ENCODE peak calls at places on chromosomes 7 and 10, in four cellular contexts. Q is left ventricle myocardium inferior; C is CD4-positive, alpha-beta memory T cell; K is uterus. U is an unnamed sample.
A peak's percentile ranks its signal among the peaks of the same experiment; 100 is the strongest.

GRCh38 chr10:58806323-58806722 is 293.7 kb downstream of the BICC1 start:
- DNase-seq in K (no peak), Q (no peak), C (no peak), U (no peak)

GRCh38 chr10:73828166-73828565 is 16.8 kb upstream of the NDST2 start:
- DNase-seq in Q (no peak), C (no peak), K (no peak), U (no peak)

GRCh38 chr7:4833691-4834600 is 27.9 kb downstream of the PAPOLB start:
- DNase-seq in K (no peak), C (no peak), Q (no peak), U (no peak)

GRCh38 chr10:26486985-26487850 is 49.1 kb downstream of the APBB1IP start:
- DNase-seq in C (peak; percentile 73), K (peak; percentile 28), Q (no peak), U (no peak)

GRCh38 chr7:40716052-40716451 is 581.2 kb downstream of the SUGCT start:
- DNase-seq in C (no peak), K (no peak), Q (no peak), U (no peak)

GRCh38 chr10:132467464-132468149 is 70.0 kb upstream of the INPP5A start:
- DNase-seq in K (peak; percentile 55), C (no peak), Q (peak; percentile 10), U (no peak)

GRCh38 chr7:157690833-157691382 is 354.1 kb downstream of the DNAJB6 start:
- DNase-seq in C (no peak), Q (peak; percentile 67), K (no peak), U (peak; percentile 81)

GRCh38 chr10:97463363-97464132 is 17.6 kb downstream of the ZDHHC16 start:
- DNase-seq in C (peak; percentile 31), Q (no peak), K (no peak), U (no peak)

GRCh38 chr7:96361116-96361857 is 39.4 kb upstream of the SLC25A13 start:
- DNase-seq in C (no peak), Q (no peak), K (no peak), U (no peak)

GRCh38 chr10:11603741-11604140 is 7.7 kb downstream of the USP6NL start:
- DNase-seq in Q (no peak), K (no peak), C (no peak), U (no peak)

GRCh38 chr10:11602357-11602756 is 9.1 kb downstream of the USP6NL start:
- DNase-seq in Q (no peak), K (no peak), C (no peak), U (no peak)

GRCh38 chr10:11605807-11606408 is 5.5 kb downstream of the USP6NL start:
- DNase-seq in C (no peak), Q (no peak), K (no peak), U (no peak)

GRCh38 chr10:11602919-11603523 is 8.4 kb downstream of the USP6NL start:
- DNase-seq in C (no peak), K (no peak), Q (no peak), U (no peak)

DNA sequence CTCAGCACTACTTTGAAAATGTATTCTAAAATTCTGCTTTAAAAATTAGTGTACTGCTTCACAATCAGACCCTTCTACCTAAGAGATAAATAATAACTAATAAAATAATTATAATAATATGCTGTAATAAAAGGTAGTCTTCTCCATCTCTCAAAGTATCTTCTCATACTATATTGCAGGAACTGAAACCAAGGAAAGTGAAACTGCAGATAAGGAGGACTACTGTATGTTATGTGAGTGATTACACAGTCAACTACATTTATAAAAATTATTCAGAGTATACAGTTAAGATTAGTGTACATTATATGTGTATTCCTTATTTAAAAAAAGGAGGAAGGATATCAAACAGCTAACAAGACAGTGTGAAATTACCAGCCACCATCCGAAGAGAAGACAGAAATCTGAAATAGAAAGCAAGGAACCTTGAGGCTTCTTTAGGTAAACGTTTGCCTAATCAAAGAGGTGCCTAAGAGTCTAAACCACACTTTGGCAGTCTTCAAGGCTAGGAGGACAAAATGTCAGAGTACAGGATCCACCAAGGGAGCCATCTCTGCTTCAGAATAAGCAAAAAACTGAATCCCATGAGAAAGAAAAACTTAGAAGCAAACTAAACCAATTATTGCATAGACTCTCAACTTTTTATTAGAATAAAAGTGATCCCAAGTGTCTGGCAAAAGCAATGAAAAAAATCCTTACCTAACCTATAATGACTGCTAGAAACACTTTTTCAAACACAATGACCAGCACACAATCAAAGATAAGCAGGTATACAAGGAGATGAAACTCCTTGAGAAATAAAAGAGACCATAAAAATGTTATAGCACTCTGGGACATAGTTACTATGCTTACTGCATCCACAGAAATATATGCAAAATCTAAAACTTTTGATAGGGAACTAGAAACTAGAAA is 6.5 kb downstream of the USP6NL start:
- DNase-seq in Q (no peak), K (no peak), C (no peak), U (no peak)
- H3K4me3 ChIP-seq in Q (no peak overlapping the region), K (no peak overlapping the region), C (no peak overlapping the region), U (no peak overlapping the region)

DNA sequence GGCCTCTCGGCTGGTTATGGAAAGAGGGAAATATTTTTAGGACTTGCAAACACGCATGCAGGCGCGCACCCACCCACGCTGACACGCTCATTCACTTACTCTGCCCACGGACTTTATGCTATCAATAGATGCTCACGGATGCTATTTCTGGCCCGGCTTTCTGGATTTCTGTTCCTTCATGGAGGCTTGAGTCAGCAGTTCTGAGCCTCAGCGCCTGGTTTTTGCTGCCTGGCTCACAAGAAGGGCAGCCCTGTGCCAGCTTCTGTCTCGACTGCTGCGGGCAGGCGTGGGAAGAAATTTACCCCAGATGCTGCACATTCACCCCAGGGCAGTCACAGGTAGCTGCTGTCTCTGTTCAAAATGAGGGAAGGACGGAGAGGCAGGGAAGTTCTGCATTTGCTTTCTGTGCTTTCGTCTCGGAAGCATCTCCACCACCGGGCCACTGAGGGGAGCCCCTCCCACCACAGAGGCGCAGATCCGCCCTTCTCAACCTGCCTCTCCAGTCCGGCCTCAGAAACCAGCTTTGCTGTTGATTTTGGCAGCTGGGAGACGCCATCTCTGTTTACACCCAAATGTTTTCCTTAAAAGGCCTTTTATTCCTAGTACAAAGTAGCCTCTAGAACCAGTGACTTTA is 116.2 kb upstream of the BTBD16 start:
- DNase-seq in C (no peak), Q (no peak), K (peak; percentile 58), U (no peak)
- H3K4me3 ChIP-seq in C (no peak overlapping the region), Q (peak overlapping the region; percentile 29), K (peak overlapping the region; percentile 7), U (no peak overlapping the region)

GRCh38 chr7:128030999-128031681 is at the start of gene LRRC4:
- DNase-seq in K (peak; percentile 28), C (peak; percentile 20), Q (no peak), U (peak; percentile 31)

GRCh38 chr7:128033246-128033645 is 2.0 kb upstream of the LRRC4 start:
- DNase-seq in C (no peak), K (no peak), Q (no peak), U (no peak)

GRCh38 chr7:128031901-128032604 is 816 bp upstream of the LRRC4 start:
- DNase-seq in Q (peak; percentile 33), K (peak; percentile 38), C (peak; percentile 55), U (peak; percentile 59)

GRCh38 chr7:128034830-128035229 is 3.6 kb upstream of the LRRC4 start:
- DNase-seq in Q (no peak), K (no peak), C (no peak), U (no peak)

GRCh38 chr7:128032605-128033235 is 1.5 kb upstream of the LRRC4 start:
- DNase-seq in C (peak; percentile 7), K (no peak), Q (peak; percentile 24), U (peak; percentile 69)
- H3K4me3 ChIP-seq in C (no peak overlapping the region), K (peak overlapping the region; percentile 25), Q (peak overlapping the region; percentile 73), U (peak overlapping the region; percentile 91)

GRCh38 chr7:37986780-37987380 is 66.4 kb downstream of the EPDR1 start:
- DNase-seq in C (no peak), Q (no peak), K (no peak), U (no peak)

GRCh38 chr7:37987732-37988131 is 67.3 kb downstream of the EPDR1 start:
- DNase-seq in Q (no peak), C (no peak), K (no peak), U (no peak)

GRCh38 chr7:37984775-37985390 is 64.4 kb downstream of the EPDR1 start:
- DNase-seq in K (peak; percentile 22), C (no peak), Q (no peak), U (no peak)

GRCh38 chr7:37977243-37977642 is 56.8 kb downstream of the EPDR1 start:
- DNase-seq in Q (no peak), K (no peak), C (no peak), U (no peak)

DNA sequence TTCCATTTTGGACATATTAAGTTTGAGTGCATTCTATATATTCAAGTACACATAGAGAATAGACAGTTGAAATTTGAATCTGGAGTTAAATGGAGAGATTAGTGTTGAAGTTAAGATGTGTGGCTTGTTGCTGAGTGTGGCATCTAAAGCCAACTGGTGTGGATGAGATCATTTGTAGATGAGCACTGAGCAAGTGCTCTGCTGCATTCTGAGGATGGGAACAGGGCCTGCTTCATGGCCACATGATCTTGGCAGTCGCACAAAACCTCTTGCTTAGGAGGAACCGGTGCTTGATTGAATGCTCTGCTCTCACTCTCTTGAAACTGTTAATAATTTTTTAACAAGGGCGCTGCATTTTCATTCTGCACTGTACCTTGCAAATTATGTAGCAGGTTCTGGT is 62.0 kb downstream of the EPDR1 start:
- DNase-seq in K (peak; percentile 31), C (no peak), Q (no peak), U (no peak)
- H3K4me3 ChIP-seq in K (no peak overlapping the region), C (no peak overlapping the region), Q (no peak overlapping the region), U (no peak overlapping the region)

GRCh38 chr10:99676435-99676834 is 17.1 kb downstream of the ENTPD7 start:
- DNase-seq in K (no peak), C (no peak), Q (no peak), U (no peak)
- H3K4me3 ChIP-seq in K (no peak overlapping the region), C (no peak overlapping the region), Q (no peak overlapping the region), U (no peak overlapping the region)

GRCh38 chr10:87734987-87735827 is 75.5 kb downstream of the PAPSS2 start:
- DNase-seq in Q (no peak), K (peak; percentile 34), C (no peak), U (peak; percentile 22)
- H3K4me3 ChIP-seq in Q (peak overlapping the region; percentile 7), K (no peak overlapping the region), C (no peak overlapping the region), U (no peak overlapping the region)

GRCh38 chr10:49135575-49136313 is 1.9 kb upstream of the FAM170B start:
- DNase-seq in C (no peak), K (no peak), Q (no peak), U (no peak)
- H3K4me3 ChIP-seq in C (no peak overlapping the region), K (no peak overlapping the region), Q (no peak overlapping the region), U (no peak overlapping the region)

DNA sequence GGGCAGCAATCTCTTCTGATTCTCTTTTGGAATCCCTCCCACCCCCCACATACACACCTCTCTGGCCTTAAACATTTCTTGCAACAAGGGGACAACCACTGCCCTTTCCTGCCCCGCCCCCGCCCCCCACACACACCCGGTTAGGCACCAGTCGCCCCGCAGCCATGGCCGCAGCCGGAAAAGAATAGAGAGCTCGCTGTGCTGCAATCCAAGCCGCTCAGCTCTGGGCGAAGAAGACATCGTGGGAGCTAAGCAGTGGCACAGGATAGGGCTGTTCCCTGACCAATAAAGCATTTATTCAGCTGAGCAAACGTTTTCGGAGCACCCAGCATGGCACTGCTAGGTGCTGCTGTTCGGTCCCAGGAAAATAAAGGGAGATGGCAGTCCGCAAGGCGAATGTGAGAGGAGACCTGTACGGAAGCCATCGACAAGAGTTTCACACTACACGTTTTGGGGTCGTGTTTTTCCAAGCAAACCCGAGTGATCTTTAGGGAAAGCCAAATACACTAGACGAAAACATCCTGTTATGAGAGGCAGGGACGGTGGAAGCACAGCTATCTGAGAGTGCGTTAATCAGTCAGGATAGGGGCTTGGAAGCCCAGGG is 18.3 kb downstream of the SKIDA1 start:
- DNase-seq in Q (no peak), K (no peak), C (no peak), U (no peak)
- H3K4me3 ChIP-seq in Q (no peak overlapping the region), K (no peak overlapping the region), C (no peak overlapping the region), U (no peak overlapping the region)

U was measured in right cardiac atrium.